ENCODE peak calls at places on chromosomes 11 and 22, in eight cellular contexts. S, K, O, B, V, E, W and P are unnamed samples.

GRCh38 chr22:49924113-49924833 is 5.8 kb downstream of the CRELD2 start:
- DNase-seq in W (no peak), O (no peak), K (no peak), B (no peak), V (no peak), E (no peak), S (no peak), P (no peak)

GRCh38 chr11:6385046-6385777 is 5.1 kb upstream of the SMPD1 start:
- DNase-seq in B (no peak), S (no peak), K (no peak), O (no peak), E (no peak), W (no peak), V (no peak), P (no peak)

GRCh38 chr11:96215094-96215782 is 127.8 kb downstream of the MAML2 start:
- DNase-seq in O (no peak), K (no peak), B (peak), W (peak), V (no peak), E (no peak), S (no peak), P (no peak)

GRCh38 chr22:19291218-19291579 is 320 bp downstream of the CLTCL1 start:
- DNase-seq in B (no peak), V (no peak), W (peak), S (no peak), K (peak), O (peak), E (peak), P (no peak)

GRCh38 chr22:26168934-26169311 is 339 bp upstream of the SEZ6L start:
- DNase-seq in B (no peak), V (peak), E (no peak), W (no peak), K (no peak), S (no peak), O (no peak), P (no peak)

GRCh38 chr22:49768077-49768476 is 59.6 kb downstream of the BRD1 start:
- DNase-seq in O (no peak), B (no peak), S (no peak), W (no peak), K (no peak), V (no peak), E (peak), P (no peak)

GRCh38 chr22:39188809-39189208 is 36.3 kb upstream of the CBX7 start:
- DNase-seq in E (no peak), O (no peak), W (no peak), K (no peak), B (no peak), V (no peak), S (no peak), P (no peak)

GRCh38 chr11:34358258-34358665 is 452 bp upstream of the ABTB2 start:
- DNase-seq in O (peak), V (peak), S (no peak), K (no peak), B (peak), W (peak), E (peak), P (no peak)

GRCh38 chr11:74460481-74461154 is 6.7 kb downstream of the KCNE3 start:
- DNase-seq in V (no peak), W (peak), K (no peak), E (no peak), O (no peak), S (no peak), B (peak), P (no peak)

GRCh38 chr22:47623056-47623739 is 860.7 kb downstream of the TBC1D22A start:
- DNase-seq in O (no peak), W (no peak), S (no peak), B (no peak), V (no peak), K (no peak), E (no peak), P (no peak)

GRCh38 chr11:78961938-78962701 is 387.5 kb upstream of the NARS2 start:
- DNase-seq in K (peak), S (no peak), O (peak), E (no peak), B (peak), W (peak), V (peak), P (no peak)

GRCh38 chr11:65854871-65855837 is 2.8 kb downstream of the CFL1 start:
- DNase-seq in W (no peak), V (no peak), S (no peak), O (no peak), E (peak), B (no peak), K (no peak), P (no peak)

GRCh38 chr11:115724709-115725108 is 220.5 kb upstream of the CADM1 start:
- DNase-seq in O (no peak), K (no peak), E (no peak), W (peak), B (no peak), V (no peak), S (no peak), P (no peak)

GRCh38 chr11:70205766-70206165 is 2.7 kb downstream of the FADD start:
- DNase-seq in O (no peak), W (no peak), E (no peak), B (no peak), S (no peak), V (no peak), K (no peak), P (no peak)